ENCODE peak calls at places on chromosome 5, in seven cellular contexts. One of them, this sample, is unnamed.

GRCh38 chr5:69367697-69368279 is 1.5 kb downstream of the AK6 start:
- DNase-seq in DMS53: no peak
- DNase-seq in left ventricle myocardium inferior: no peak
- DNase-seq in CD8-positive, alpha-beta T cell: no peak
- DNase-seq in iPS DF 6.9: no peak
- DNase-seq in amniotic stem cell: no peak
- DNase-seq in fibroblast of the conjunctiva: no peak
- DNase-seq in this sample: no peak

GRCh38 chr5:6902597-6902996 is 189.4 kb downstream of the TENT4A start:
- DNase-seq in DMS53: peak
- DNase-seq in left ventricle myocardium inferior: no peak
- DNase-seq in CD8-positive, alpha-beta T cell: no peak
- DNase-seq in iPS DF 6.9: no peak
- DNase-seq in amniotic stem cell: no peak
- DNase-seq in fibroblast of the conjunctiva: no peak
- DNase-seq in this sample: no peak

GRCh38 chr5:132046915-132047314 is 13.5 kb upstream of the IL3 start:
- DNase-seq in DMS53: no peak
- DNase-seq in left ventricle myocardium inferior: no peak
- DNase-seq in CD8-positive, alpha-beta T cell: no peak
- DNase-seq in iPS DF 6.9: no peak
- DNase-seq in amniotic stem cell: no peak
- DNase-seq in fibroblast of the conjunctiva: no peak
- DNase-seq in this sample: no peak

GRCh38 chr5:38135486-38136031 is 122.8 kb upstream of the EGFLAM start:
- DNase-seq in DMS53: no peak
- DNase-seq in left ventricle myocardium inferior: no peak
- DNase-seq in CD8-positive, alpha-beta T cell: no peak
- DNase-seq in iPS DF 6.9: no peak
- DNase-seq in amniotic stem cell: no peak
- DNase-seq in fibroblast of the conjunctiva: no peak
- DNase-seq in this sample: no peak

GRCh38 chr5:10723519-10723918 is 37.5 kb downstream of the DAP start:
- DNase-seq in DMS53: no peak
- DNase-seq in left ventricle myocardium inferior: no peak
- DNase-seq in CD8-positive, alpha-beta T cell: no peak
- DNase-seq in iPS DF 6.9: no peak
- DNase-seq in amniotic stem cell: no peak
- DNase-seq in fibroblast of the conjunctiva: no peak
- DNase-seq in this sample: no peak

GRCh38 chr5:177982072-177982727 is 13.8 kb downstream of the PROP1 start:
- DNase-seq in DMS53: peak
- DNase-seq in left ventricle myocardium inferior: no peak
- DNase-seq in CD8-positive, alpha-beta T cell: no peak
- DNase-seq in iPS DF 6.9: peak
- DNase-seq in amniotic stem cell: no peak
- DNase-seq in fibroblast of the conjunctiva: no peak
- DNase-seq in this sample: no peak

GRCh38 chr5:74974451-74975089 is 77.8 kb downstream of the GCNT4 start:
- DNase-seq in DMS53: no peak
- DNase-seq in left ventricle myocardium inferior: no peak
- DNase-seq in CD8-positive, alpha-beta T cell: no peak
- DNase-seq in iPS DF 6.9: no peak
- DNase-seq in amniotic stem cell: no peak
- DNase-seq in fibroblast of the conjunctiva: no peak
- DNase-seq in this sample: no peak

GRCh38 chr5:171309526-171310333 is 682 bp downstream of the TLX3 start:
- DNase-seq in DMS53: peak
- DNase-seq in left ventricle myocardium inferior: no peak
- DNase-seq in CD8-positive, alpha-beta T cell: no peak
- DNase-seq in iPS DF 6.9: no peak
- DNase-seq in amniotic stem cell: no peak
- DNase-seq in fibroblast of the conjunctiva: no peak
- DNase-seq in this sample: no peak

GRCh38 chr5:66134407-66134843 is 9.7 kb upstream of the SREK1 start:
- DNase-seq in DMS53: no peak
- DNase-seq in left ventricle myocardium inferior: no peak
- DNase-seq in CD8-positive, alpha-beta T cell: no peak
- DNase-seq in iPS DF 6.9: no peak
- DNase-seq in amniotic stem cell: no peak
- DNase-seq in fibroblast of the conjunctiva: no peak
- DNase-seq in this sample: no peak

GRCh38 chr5:178839319-178839704 is 20.4 kb upstream of the ZNF354B start:
- DNase-seq in DMS53: peak
- DNase-seq in left ventricle myocardium inferior: peak
- DNase-seq in CD8-positive, alpha-beta T cell: peak
- DNase-seq in iPS DF 6.9: peak
- DNase-seq in amniotic stem cell: no peak
- DNase-seq in fibroblast of the conjunctiva: no peak
- DNase-seq in this sample: peak

GRCh38 chr5:172853355-172853975 is 19.4 kb downstream of the ERGIC1 start:
- DNase-seq in DMS53: no peak
- DNase-seq in left ventricle myocardium inferior: no peak
- DNase-seq in CD8-positive, alpha-beta T cell: no peak
- DNase-seq in iPS DF 6.9: no peak
- DNase-seq in amniotic stem cell: no peak
- DNase-seq in fibroblast of the conjunctiva: no peak
- DNase-seq in this sample: no peak

GRCh38 chr5:177339107-177339638 is 12.3 kb downstream of the LMAN2 start:
- DNase-seq in DMS53: peak
- DNase-seq in left ventricle myocardium inferior: no peak
- DNase-seq in CD8-positive, alpha-beta T cell: no peak
- DNase-seq in iPS DF 6.9: no peak
- DNase-seq in amniotic stem cell: no peak
- DNase-seq in fibroblast of the conjunctiva: no peak
- DNase-seq in this sample: no peak

GRCh38 chr5:75610201-75610600 is 1.1 kb upstream of the ANKDD1B start:
- DNase-seq in DMS53: no peak
- DNase-seq in left ventricle myocardium inferior: no peak
- DNase-seq in CD8-positive, alpha-beta T cell: no peak
- DNase-seq in iPS DF 6.9: no peak
- DNase-seq in amniotic stem cell: no peak
- DNase-seq in fibroblast of the conjunctiva: no peak
- DNase-seq in this sample: no peak

GRCh38 chr5:39430461-39430860 is 5.7 kb upstream of the DAB2 start:
- DNase-seq in DMS53: no peak
- DNase-seq in left ventricle myocardium inferior: no peak
- DNase-seq in CD8-positive, alpha-beta T cell: no peak
- DNase-seq in iPS DF 6.9: no peak
- DNase-seq in amniotic stem cell: no peak
- DNase-seq in fibroblast of the conjunctiva: no peak
- DNase-seq in this sample: no peak

GRCh38 chr5:135009736-135010501 is 24.1 kb downstream of the PITX1 start:
- DNase-seq in DMS53: peak
- DNase-seq in left ventricle myocardium inferior: no peak
- DNase-seq in CD8-positive, alpha-beta T cell: no peak
- DNase-seq in iPS DF 6.9: no peak
- DNase-seq in amniotic stem cell: no peak
- DNase-seq in fibroblast of the conjunctiva: no peak
- DNase-seq in this sample: no peak

GRCh38 chr5:1056611-1057484 is 48.2 kb downstream of the NKD2 start:
- DNase-seq in DMS53: no peak
- DNase-seq in left ventricle myocardium inferior: peak
- DNase-seq in CD8-positive, alpha-beta T cell: no peak
- DNase-seq in iPS DF 6.9: no peak
- DNase-seq in amniotic stem cell: no peak
- DNase-seq in fibroblast of the conjunctiva: no peak
- DNase-seq in this sample: no peak

This sample was measured in aorta.